ENCODE peak calls at places on chromosome 20, in six cellular contexts. B is AG04450, J is fibroblast of mammary gland, Q is Caco-2, L is AG09309, R is heart right ventricle. A is an unnamed sample.

GRCh38 chr20:39016076-39016475 is 53.9 kb downstream of the DHX35 start:
- DNase-seq in B (no peak), J (peak), Q (no peak), L (no peak), R (no peak), A (peak)

GRCh38 chr20:38728911-38729642 is 4.8 kb downstream of the SLC32A1 start:
- DNase-seq in B (no peak), J (no peak), Q (no peak), L (no peak), R (no peak), A (no peak)

GRCh38 chr20:60046860-60047259 is 88.6 kb downstream of the CDH26 start:
- DNase-seq in B (no peak), J (no peak), Q (peak), L (no peak), R (no peak), A (no peak)

GRCh38 chr20:33076662-33077398 is 2.6 kb upstream of the BPIFB4 start:
- DNase-seq in B (no peak), J (no peak), Q (no peak), L (no peak), R (no peak), A (no peak)

GRCh38 chr20:14214046-14214445 is 123.4 kb downstream of the FLRT3 start:
- DNase-seq in B (no peak), J (peak), Q (no peak), L (no peak), R (no peak), A (no peak)

GRCh38 chr20:8473459-8473858 is 341.4 kb downstream of the PLCB1 start:
- DNase-seq in B (no peak), J (peak), Q (no peak), L (no peak), R (peak), A (no peak)

GRCh38 chr20:61562897-61563504 is 310.9 kb downstream of the CDH4 start:
- DNase-seq in B (no peak), J (no peak), Q (no peak), L (no peak), R (no peak), A (no peak)

GRCh38 chr20:46164166-46164565 is 46.1 kb downstream of the CD40 start:
- DNase-seq in B (no peak), J (no peak), Q (no peak), L (no peak), R (no peak), A (no peak)

DNA sequence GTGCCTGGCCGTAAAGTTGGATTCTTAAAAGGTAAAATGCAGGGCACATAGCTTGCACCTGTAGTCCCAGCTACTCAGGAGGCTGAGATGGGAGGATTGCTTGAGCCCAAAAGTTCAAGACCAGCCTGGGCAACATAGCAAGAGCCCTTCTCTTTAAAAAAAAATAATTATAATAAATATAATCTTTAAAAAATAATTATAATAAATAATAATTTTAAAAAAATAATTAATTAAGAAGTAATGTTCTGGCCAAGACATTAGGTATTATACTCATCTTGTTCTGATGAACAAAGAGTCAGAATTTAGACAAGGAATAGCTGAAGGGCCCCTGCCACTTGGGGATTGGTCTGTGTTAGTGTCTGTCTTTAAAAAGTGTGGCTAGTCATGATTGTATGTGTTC is 13.9 kb downstream of the ENTPD6 start:
- DNase-seq in B (no peak), J (no peak), Q (no peak), L (no peak), R (no peak), A (no peak)
- TF ChIP-seq CTCF in B (no peak), J (no peak), Q (no peak), L (no peak), R (no peak), A (no peak)

DNA sequence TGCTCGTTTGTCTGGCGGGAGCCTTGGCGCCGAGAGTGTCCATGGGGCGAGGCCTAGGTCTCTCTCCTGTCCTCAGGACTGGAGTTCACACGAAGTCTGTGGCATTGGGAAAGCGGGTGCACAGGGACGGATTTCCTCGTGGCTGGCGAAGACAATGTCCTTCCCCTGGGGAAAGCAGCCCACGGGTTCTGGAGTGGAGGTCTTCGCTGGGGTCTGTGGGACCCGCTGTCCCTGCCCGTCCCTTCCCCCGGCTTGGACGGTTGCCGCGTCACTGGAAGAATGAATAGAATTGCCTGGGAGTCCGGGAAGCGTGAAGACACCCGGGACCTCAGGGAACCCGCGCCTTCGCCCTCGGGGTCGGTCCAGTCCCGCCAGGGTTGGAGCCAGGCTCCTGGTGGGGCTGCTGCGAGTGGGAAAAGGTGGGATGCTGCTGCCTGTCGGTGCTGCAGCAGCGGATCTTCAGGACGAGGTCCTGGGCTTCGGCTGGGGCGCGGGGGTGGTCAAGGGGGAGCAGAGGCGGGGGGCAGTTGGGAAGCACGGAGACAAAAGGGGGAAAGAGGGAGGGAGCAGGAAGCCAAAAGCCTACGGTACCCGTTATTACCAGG is 441.8 kb upstream of the DEFB115 start:
- DNase-seq in B (no peak), J (no peak), Q (no peak), L (no peak), R (no peak), A (no peak)
- H3K4me3 ChIP-seq in B (no peak), J (no peak), Q (no peak), L (no peak), R (peak), A (no peak)

GRCh38 chr20:43658723-43659419 is 8.0 kb upstream of the MYBL2 start:
- DNase-seq in B (no peak), J (no peak), Q (no peak), L (no peak), R (no peak), A (no peak)

GRCh38 chr20:43655937-43656336 is 11.0 kb upstream of the MYBL2 start:
- DNase-seq in B (no peak), J (no peak), Q (peak), L (no peak), R (no peak), A (no peak)

GRCh38 chr20:43653966-43654365 is 12.9 kb upstream of the MYBL2 start:
- DNase-seq in B (no peak), J (no peak), Q (no peak), L (no peak), R (no peak), A (no peak)

GRCh38 chr20:43662943-43663655 is 3.8 kb upstream of the MYBL2 start:
- DNase-seq in B (no peak), J (peak), Q (peak), L (no peak), R (no peak), A (peak)

GRCh38 chr20:43658068-43658722 is 8.7 kb upstream of the MYBL2 start:
- DNase-seq in B (no peak), J (peak), Q (peak), L (no peak), R (no peak), A (peak)
- TF ChIP-seq CTCF in B (peak), J (no peak), Q (peak), L (no peak), R (no peak), A (no peak)

GRCh38 chr20:19934792-19935491 is 82.2 kb upstream of the NAA20 start:
- DNase-seq in B (no peak), J (no peak), Q (no peak), L (no peak), R (peak), A (no peak)
- H3K4me3 ChIP-seq in B (no peak), J (no peak), Q (no peak), L (no peak), R (peak), A (no peak)

GRCh38 chr20:20450461-20451027 is 82.6 kb downstream of the INSM1 start:
- DNase-seq in B (no peak), J (peak), Q (no peak), L (no peak), R (peak), A (no peak)

GRCh38 chr20:20454367-20454766 is 86.5 kb downstream of the INSM1 start:
- DNase-seq in B (no peak), J (no peak), Q (no peak), L (no peak), R (no peak), A (no peak)

GRCh38 chr20:20448891-20449290 is 81.0 kb downstream of the INSM1 start:
- DNase-seq in B (no peak), J (no peak), Q (no peak), L (no peak), R (no peak), A (no peak)

GRCh38 chr20:20454850-20455627 is 87.1 kb downstream of the INSM1 start:
- DNase-seq in B (no peak), J (no peak), Q (no peak), L (no peak), R (no peak), A (no peak)

GRCh38 chr20:20452254-20452676 is 84.4 kb downstream of the INSM1 start:
- DNase-seq in B (peak), J (peak), Q (no peak), L (peak), R (peak), A (peak)
- TF ChIP-seq CTCF in B (no peak), J (no peak), Q (no peak), L (no peak), R (no peak), A (no peak)

GRCh38 chr20:50804453-50805348 is 9.8 kb downstream of the BCAS4 start:
- DNase-seq in B (no peak), J (no peak), Q (no peak), L (no peak), R (no peak), A (no peak)

GRCh38 chr20:50801747-50802125 is 6.9 kb downstream of the BCAS4 start:
- DNase-seq in B (no peak), J (no peak), Q (no peak), L (no peak), R (no peak), A (no peak)

GRCh38 chr20:50806126-50806768 is 11.4 kb downstream of the BCAS4 start:
- DNase-seq in B (no peak), J (no peak), Q (no peak), L (no peak), R (no peak), A (no peak)

GRCh38 chr20:50802289-50802688 is 7.4 kb downstream of the BCAS4 start:
- DNase-seq in B (no peak), J (no peak), Q (no peak), L (no peak), R (no peak), A (no peak)

GRCh38 chr20:50805349-50805684 is 10.5 kb downstream of the BCAS4 start:
- DNase-seq in B (no peak), J (no peak), Q (no peak), L (no peak), R (no peak), A (no peak)
- H3K4me3 ChIP-seq in B (no peak), J (no peak), Q (no peak), L (no peak), R (no peak), A (no peak)

GRCh38 chr20:1630186-1630585 is 10.4 kb upstream of the SIRPB1 start:
- DNase-seq in B (no peak), J (no peak), Q (no peak), L (no peak), R (no peak), A (no peak)

GRCh38 chr20:1626528-1627192 is 6.9 kb upstream of the SIRPB1 start:
- DNase-seq in B (no peak), J (no peak), Q (no peak), L (no peak), R (no peak), A (no peak)

GRCh38 chr20:1628621-1629020 is 8.8 kb upstream of the SIRPB1 start:
- DNase-seq in B (no peak), J (no peak), Q (no peak), L (no peak), R (no peak), A (no peak)

GRCh38 chr20:1631309-1632227 is 11.8 kb upstream of the SIRPB1 start:
- DNase-seq in B (no peak), J (no peak), Q (no peak), L (peak), R (no peak), A (no peak)

GRCh38 chr20:1629321-1629720 is 9.5 kb upstream of the SIRPB1 start:
- DNase-seq in B (no peak), J (no peak), Q (no peak), L (no peak), R (no peak), A (no peak)
- TF ChIP-seq CTCF in B (no peak), J (no peak), Q (no peak), L (no peak), R (no peak), A (no peak)

DNA sequence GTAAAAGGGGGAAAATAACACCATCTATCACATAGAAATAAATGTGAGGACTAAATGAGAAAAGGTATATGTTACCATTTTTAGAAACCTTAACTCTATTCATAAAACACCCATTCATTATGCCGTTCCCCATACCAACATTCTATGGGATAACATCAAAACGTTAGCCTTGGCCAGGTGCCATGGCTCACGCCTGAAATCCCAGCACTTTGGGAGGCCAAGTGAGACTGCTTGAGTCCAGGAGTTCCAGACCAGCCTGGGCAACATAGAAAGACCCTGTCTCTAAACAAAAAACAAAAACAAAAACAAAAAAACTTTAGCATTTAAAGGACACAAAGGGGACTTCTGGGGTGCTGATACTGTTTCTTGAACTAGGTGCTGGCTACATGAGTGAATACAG is 1.3 kb downstream of the PIGU start:
- DNase-seq in B (no peak), J (no peak), Q (no peak), L (no peak), R (no peak), A (no peak)
- H3K4me3 ChIP-seq in B (no peak), J (no peak), Q (peak), L (no peak), R (no peak), A (no peak)

DNA sequence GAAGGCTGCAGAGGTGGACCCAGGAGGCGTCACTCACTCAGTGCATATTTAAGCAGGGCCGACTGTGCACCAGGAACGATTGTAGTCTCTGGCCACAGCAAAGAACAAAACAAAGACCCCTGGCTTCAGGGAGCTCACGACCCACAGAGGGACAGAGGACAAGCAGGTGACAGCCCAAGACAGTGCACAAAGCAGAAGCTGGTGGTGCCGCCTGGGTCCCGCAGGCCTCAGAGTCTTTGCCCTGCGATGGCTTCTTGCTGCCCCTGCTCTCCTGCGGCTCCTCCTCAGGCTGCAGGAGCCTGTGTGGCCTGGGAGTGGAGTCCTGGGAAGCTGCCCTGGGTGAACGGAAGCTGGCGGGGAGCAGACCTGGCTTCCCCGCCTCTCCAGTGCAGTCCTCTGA is 300.0 kb downstream of the PREX1 start:
- DNase-seq in B (no peak), J (no peak), Q (no peak), L (no peak), R (no peak), A (no peak)
- TF ChIP-seq CTCF in B (no peak), J (no peak), Q (no peak), L (no peak), R (no peak), A (no peak)

DNA sequence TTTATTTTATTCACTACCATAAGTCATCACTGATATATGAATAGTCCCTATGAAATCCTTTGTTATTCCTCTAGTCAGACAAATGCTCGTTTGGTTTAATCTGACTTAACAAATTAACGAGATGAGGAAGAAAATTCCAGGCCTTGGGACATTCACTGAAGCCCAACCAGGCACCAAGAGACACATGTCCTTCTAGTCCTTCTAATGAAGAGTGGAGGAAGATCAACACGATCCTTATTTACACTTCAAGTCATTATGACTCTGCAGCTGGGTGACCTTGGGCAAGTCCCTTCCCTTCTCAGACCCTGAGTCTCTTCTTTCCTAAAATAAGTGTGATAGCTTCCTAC is 117.5 kb downstream of the CEBPB start:
- DNase-seq in B (no peak), J (no peak), Q (no peak), L (no peak), R (no peak), A (no peak)
- H3K4me3 ChIP-seq in B (peak), J (no peak), Q (no peak), L (no peak), R (peak), A (no peak)

A was measured in foreskin fibroblast.